ENCODE peak calls at places on chromosome 1, in four cellular contexts. Y is G401, P is H7, Z is uterus. T is an unnamed sample.

GRCh38 chr1:197618065-197618464 is 157.2 kb downstream of the DENND1B start:
- DNase-seq in Z (no peak), P (no peak), Y (no peak), T (peak)

GRCh38 chr1:37809942-37810341 is 1.9 kb upstream of the YRDC start:
- DNase-seq in Z (no peak), P (no peak), Y (no peak), T (no peak)

GRCh38 chr1:198201956-198202784 is 45.4 kb downstream of the NEK7 start:
- DNase-seq in Z (no peak), P (no peak), Y (no peak), T (no peak)

GRCh38 chr1:109687641-109688499 is at the start of gene GSTM1:
- DNase-seq in P (no peak), Z (no peak), Y (no peak), T (no peak)

GRCh38 chr1:163875214-163875926 is 553.6 kb downstream of the NUF2 start:
- DNase-seq in P (no peak), Z (peak), Y (no peak), T (no peak)

GRCh38 chr1:216722841-216723240 is 388 bp downstream of the ESRRG start:
- DNase-seq in P (no peak), Y (peak), Z (no peak), T (no peak)

GRCh38 chr1:23664837-23665795 is 26.5 kb upstream of the RPL11 start:
- DNase-seq in P (peak), Y (peak), Z (no peak), T (no peak)

GRCh38 chr1:34582356-34582755 is 172.5 kb upstream of the GJB5 start:
- DNase-seq in P (no peak), Z (no peak), Y (no peak), T (no peak)

GRCh38 chr1:113058861-113059441 is 14.0 kb upstream of the LRIG2 start:
- DNase-seq in Z (no peak), P (no peak), Y (no peak), T (no peak)

GRCh38 chr1:234111458-234112142 is 207.1 kb downstream of the SLC35F3 start:
- DNase-seq in P (peak), Y (peak), Z (no peak), T (no peak)